ENCODE peak calls at places on chromosomes 4 and X, in seven cellular contexts. F is astrocyte of the spinal cord, X is HepG2, V is HCT116, I is choroid plexus epithelial cell, C is tibial nerve, M is IMR-90. R is an unnamed sample.

GRCh38 chr4:749771-750666 is 44.4 kb downstream of the PCGF3 start:
- DNase-seq in F (peak), X (no peak), V (no peak), I (peak), C (peak), M (peak), R (no peak)

GRCh38 chr4:33837043-33837442 is 2407.3 kb downstream of the ARAP2 start:
- DNase-seq in F (peak), X (no peak), V (no peak), I (peak), C (no peak), M (peak), R (peak)

GRCh38 chr4:78954048-78954666 is 14.9 kb upstream of the PAQR3 start:
- DNase-seq in F (peak), X (peak), V (peak), I (peak), C (no peak), M (no peak), R (peak)

GRCh38 chr4:175325230-175325629 is 407.1 kb downstream of the ADAM29 start:
- DNase-seq in F (peak), X (no peak), V (no peak), I (peak), C (no peak), M (peak), R (no peak)

GRCh38 chr4:120009731-120010130 is 56.9 kb downstream of the MAD2L1 start:
- DNase-seq in F (peak), X (no peak), V (no peak), I (peak), C (no peak), M (peak), R (peak)

GRCh38 chrX:131032646-131033230 is 25.4 kb upstream of the ARHGAP36 start:
- DNase-seq in F (no peak), X (no peak), V (no peak), I (no peak), C (no peak), M (no peak), R (no peak)

GRCh38 chrX:103503163-103503852 is 16.0 kb downstream of the RAB40A start:
- DNase-seq in F (peak), X (no peak), V (no peak), I (peak), C (no peak), M (peak), R (peak)

GRCh38 chr4:170497105-170497504 is 407.3 kb upstream of the AADAT start:
- DNase-seq in F (no peak), X (no peak), V (no peak), I (peak), C (no peak), M (no peak), R (no peak)

GRCh38 chr4:138158746-138159297 is 83.3 kb downstream of the SLC7A11 start:
- DNase-seq in F (peak), X (no peak), V (no peak), I (peak), C (no peak), M (peak), R (peak)

GRCh38 chr4:53605783-53606182 is 14.5 kb upstream of the LNX1 start:
- DNase-seq in F (no peak), X (no peak), V (no peak), I (peak), C (no peak), M (peak), R (no peak)

GRCh38 chr4:38003102-38003501 is 42.9 kb downstream of the PTTG2 start:
- DNase-seq in F (no peak), X (no peak), V (no peak), I (no peak), C (no peak), M (no peak), R (no peak)

GRCh38 chr4:2036866-2037265 is 22.3 kb upstream of the NAT8L start:
- DNase-seq in F (no peak), X (no peak), V (no peak), I (no peak), C (no peak), M (no peak), R (no peak)

GRCh38 chr4:44583393-44583792 is 68.0 kb downstream of the YIPF7 start:
- DNase-seq in F (no peak), X (no peak), V (no peak), I (no peak), C (no peak), M (no peak), R (no peak)

GRCh38 chrX:129115104-129115503 is 408.2 kb downstream of the SMARCA1 start:
- DNase-seq in F (no peak), X (peak), V (peak), I (peak), C (no peak), M (peak), R (peak)

GRCh38 chr4:170990989-170991589 is 822.1 kb upstream of the GALNTL6 start:
- DNase-seq in F (no peak), X (peak), V (peak), I (peak), C (no peak), M (no peak), R (peak)

GRCh38 chr4:22969314-22969896 is 276.7 kb downstream of the GBA3 start:
- DNase-seq in F (peak), X (peak), V (no peak), I (peak), C (no peak), M (peak), R (peak)

GRCh38 chr4:3434891-3435683 is 6.7 kb upstream of the HGFAC start:
- DNase-seq in F (no peak), X (no peak), V (no peak), I (peak), C (no peak), M (no peak), R (no peak)

GRCh38 chr4:74109894-74110605 is 11.1 kb upstream of the CXCL2 start:
- DNase-seq in F (peak), X (no peak), V (peak), I (peak), C (no peak), M (peak), R (peak)

GRCh38 chr4:123877561-123877960 is 481.0 kb downstream of the SPRY1 start:
- DNase-seq in F (peak), X (no peak), V (no peak), I (peak), C (no peak), M (peak), R (no peak)

GRCh38 chrX:49155243-49155899 is 7.2 kb upstream of the MAGIX start:
- DNase-seq in F (peak), X (no peak), V (peak), I (peak), C (no peak), M (peak), R (peak)

GRCh38 chrX:63488546-63489373 is 137.6 kb upstream of the SPIN4 start:
- DNase-seq in F (no peak), X (no peak), V (no peak), I (no peak), C (no peak), M (no peak), R (no peak)

GRCh38 chr4:53696956-53697685 is 105.8 kb upstream of the LNX1 start:
- DNase-seq in F (no peak), X (no peak), V (no peak), I (no peak), C (no peak), M (no peak), R (no peak)

GRCh38 chrX:1386338-1387127 is 5.4 kb downstream of the SLC25A6 start:
- DNase-seq in F (no peak), X (no peak), V (no peak), I (no peak), C (no peak), M (no peak), R (no peak)

GRCh38 chrX:140701480-140701879 is 8.1 kb upstream of the LINC00632 start:
- DNase-seq in F (peak), X (no peak), V (no peak), I (peak), C (no peak), M (peak), R (peak)

GRCh38 chrX:39477438-39478120 is 620.2 kb downstream of the BCOR start:
- DNase-seq in F (peak), X (no peak), V (no peak), I (no peak), C (no peak), M (no peak), R (peak)

GRCh38 chr4:80035336-80035735 is 37.7 kb downstream of the ANTXR2 start:
- DNase-seq in F (no peak), X (peak), V (no peak), I (no peak), C (no peak), M (no peak), R (no peak)

GRCh38 chr4:103075894-103076776 is at the start of gene SLC9B2:
- DNase-seq in F (peak), X (peak), V (peak), I (peak), C (peak), M (peak), R (peak)

GRCh38 chr4:32680946-32681345 is 1960.8 kb downstream of the PCDH7 start:
- DNase-seq in F (no peak), X (no peak), V (no peak), I (no peak), C (no peak), M (no peak), R (no peak)
- H3K4me3 ChIP-seq in F (no peak), X (no peak), V (no peak), I (no peak), C (no peak), M (no peak), R (no peak)

GRCh38 chrX:151151668-151152267 is 24.6 kb upstream of the GPR50 start:
- DNase-seq in F (peak), X (peak), V (peak), I (peak), C (no peak), M (peak), R (peak)

GRCh38 chrX:151155234-151155633 is 21.1 kb upstream of the GPR50 start:
- DNase-seq in F (no peak), X (no peak), V (no peak), I (no peak), C (no peak), M (no peak), R (peak)

GRCh38 chrX:151153086-151153485 is 23.3 kb upstream of the GPR50 start:
- DNase-seq in F (peak), X (peak), V (no peak), I (peak), C (no peak), M (peak), R (peak)
- TF ChIP-seq CTCF in F (peak), X (peak), V (no peak), I (peak), C (no peak), M (peak), R (no peak)

DNA sequence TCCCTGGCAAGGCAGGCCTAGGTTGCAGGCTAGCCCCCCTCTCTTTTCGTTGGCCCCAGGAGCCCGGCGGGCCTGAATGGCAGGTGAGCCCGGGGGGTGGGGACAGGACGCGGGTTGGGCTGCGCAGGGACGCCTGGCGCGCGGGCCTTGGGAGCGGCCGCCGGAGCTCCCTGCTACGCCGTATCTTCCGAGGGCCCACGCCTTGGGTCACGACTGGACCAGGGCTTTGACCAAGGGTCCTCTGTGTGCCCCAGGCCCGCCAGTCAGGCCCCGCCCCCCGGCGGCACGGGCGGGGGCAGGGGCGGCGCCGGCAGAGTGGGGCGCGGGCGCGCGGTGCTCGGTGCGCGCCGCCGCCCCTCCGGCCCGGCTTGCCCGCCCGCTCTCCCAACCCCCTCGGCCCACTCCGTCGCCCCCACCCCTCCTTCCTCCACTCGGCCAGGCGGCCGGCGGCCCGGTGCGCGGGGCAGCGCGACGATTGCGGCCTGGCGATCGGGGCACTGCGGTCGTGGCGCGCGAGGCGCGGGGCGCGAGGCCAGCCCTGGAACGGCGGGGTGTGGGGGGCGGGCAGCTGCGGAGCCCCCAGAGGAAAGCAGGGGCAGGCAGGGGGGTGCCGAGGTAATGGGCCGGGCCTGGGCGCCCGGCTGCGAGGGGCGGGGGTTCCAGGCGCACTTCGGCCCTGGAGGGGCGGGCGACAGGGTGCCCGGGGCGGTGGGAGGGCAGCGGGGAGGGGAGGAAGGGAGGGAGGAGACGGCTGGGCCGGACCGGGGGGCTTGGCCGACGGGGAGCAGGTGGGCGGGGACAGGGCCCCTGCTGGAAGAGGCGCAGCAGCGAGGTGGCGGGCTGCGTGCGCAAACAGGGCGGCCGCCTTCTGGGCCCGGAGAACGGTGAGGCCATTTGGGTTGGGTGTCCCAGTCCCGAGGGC is at the start of gene PRRG3:
- DNase-seq in F (no peak), X (no peak), V (no peak), I (no peak), C (no peak), M (no peak), R (no peak)
- H3K4me3 ChIP-seq in F (no peak), X (no peak), V (no peak), I (no peak), C (no peak), M (no peak), R (no peak)

DNA sequence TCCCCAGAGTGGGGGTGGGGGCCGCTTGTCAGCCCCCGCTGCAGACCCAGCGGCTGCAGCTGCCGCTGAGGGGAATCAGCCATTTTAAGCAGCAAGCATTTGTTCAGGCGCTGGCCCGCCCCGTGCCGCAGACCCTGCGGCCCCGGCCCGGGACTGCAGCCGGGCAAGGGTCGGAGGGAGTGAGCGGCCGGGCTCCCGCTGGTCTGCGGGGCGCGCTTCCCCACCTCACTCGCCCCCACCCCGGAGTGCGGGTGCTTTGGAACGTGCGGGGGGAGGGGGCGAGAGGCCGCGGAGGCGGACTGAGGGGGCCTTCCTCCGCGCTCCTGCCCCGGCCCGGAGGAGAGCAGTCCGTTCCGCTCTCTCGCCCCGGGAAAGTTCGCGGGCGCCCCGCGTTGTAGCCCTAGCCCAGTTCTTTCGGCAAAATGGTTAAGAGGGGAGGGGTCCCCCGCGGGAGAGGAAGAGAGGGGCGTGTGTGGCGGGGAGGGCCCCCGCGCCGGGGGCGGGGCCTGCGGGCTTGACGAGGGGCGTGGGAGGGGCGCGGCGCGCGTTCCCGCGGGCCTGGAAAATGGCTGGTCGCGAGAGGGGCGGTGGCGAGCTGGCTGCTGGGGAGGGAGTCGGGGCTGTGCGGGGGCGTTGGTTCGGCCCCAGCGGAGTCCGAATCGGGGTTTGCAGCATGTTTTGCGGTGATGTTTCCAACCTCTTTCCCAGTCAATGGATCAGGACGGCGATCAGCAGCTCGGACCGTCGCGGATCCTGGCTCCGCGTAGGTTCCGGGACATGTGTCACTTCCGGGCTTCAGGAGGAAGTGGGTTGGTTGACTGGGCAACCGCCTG is 914 bp downstream of the ING2 start:
- DNase-seq in F (peak), X (peak), V (peak), I (peak), C (peak), M (peak), R (peak)
- TF ChIP-seq CTCF in F (no peak), X (no peak), V (no peak), I (no peak), C (no peak), M (no peak), R (no peak)

GRCh38 chrX:109774706-109775105 is 41.6 kb upstream of the ACSL4 start:
- DNase-seq in F (peak), X (peak), V (no peak), I (peak), C (no peak), M (peak), R (peak)
- H3K4me3 ChIP-seq in F (no peak), X (no peak), V (no peak), I (no peak), C (no peak), M (no peak), R (no peak)

GRCh38 chr4:98150092-98150761 is 7.0 kb upstream of the STPG2 start:
- DNase-seq in F (peak), X (no peak), V (no peak), I (peak), C (no peak), M (peak), R (peak)
- TF ChIP-seq CTCF in F (peak), X (no peak), V (peak), I (peak), C (no peak), M (peak), R (no peak)

GRCh38 chrX:71954458-71954857 is 43.8 kb downstream of the NHSL2 start:
- DNase-seq in F (no peak), X (no peak), V (no peak), I (no peak), C (no peak), M (no peak), R (no peak)

GRCh38 chrX:71950066-71950465 is 39.4 kb downstream of the NHSL2 start:
- DNase-seq in F (no peak), X (no peak), V (no peak), I (no peak), C (no peak), M (no peak), R (no peak)

GRCh38 chrX:71953946-71954345 is 43.3 kb downstream of the NHSL2 start:
- DNase-seq in F (no peak), X (no peak), V (no peak), I (no peak), C (peak), M (no peak), R (no peak)

GRCh38 chrX:71955530-71956120 is 45.0 kb downstream of the NHSL2 start:
- DNase-seq in F (no peak), X (no peak), V (no peak), I (no peak), C (no peak), M (no peak), R (no peak)

GRCh38 chrX:71953391-71953790 is 42.7 kb downstream of the NHSL2 start:
- DNase-seq in F (no peak), X (no peak), V (no peak), I (no peak), C (no peak), M (no peak), R (no peak)
- H3K4me3 ChIP-seq in F (no peak), X (no peak), V (no peak), I (no peak), C (no peak), M (no peak), R (no peak)

DNA sequence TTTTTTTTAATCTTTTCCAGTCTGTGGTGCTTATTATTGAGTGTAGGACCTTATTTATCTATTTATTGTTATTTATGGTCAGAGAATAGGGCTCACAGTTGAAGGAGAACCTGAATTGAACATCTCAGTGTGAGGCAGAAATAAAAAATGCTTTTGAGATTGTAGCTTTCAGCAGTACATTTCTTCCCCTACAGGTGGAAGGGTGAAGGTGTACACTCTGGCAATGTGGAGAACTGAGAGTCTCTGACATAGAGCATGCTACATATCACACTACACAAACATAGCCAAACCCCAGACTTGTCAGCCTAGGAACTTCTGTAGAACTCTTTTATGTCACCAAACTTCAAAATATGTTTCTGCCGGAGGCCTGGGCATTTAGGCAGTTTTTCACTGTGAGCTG is 140.2 kb downstream of the STIM2 start:
- DNase-seq in F (no peak), X (no peak), V (no peak), I (no peak), C (no peak), M (no peak), R (peak)
- TF ChIP-seq CTCF in F (peak), X (peak), V (no peak), I (peak), C (no peak), M (peak), R (peak)

R was measured in bronchial epithelial cell.